ENCODE peak calls at places on chromosomes 7 and 10, in six cellular contexts. X is head of caudate nucleus; I is stimulated activated CD4-positive, alpha-beta T cell treated with anti-CD3 and anti-CD28 coated beads, Interleukin-2, amount 100 ng/mL, for 48 hours; C is NCI-H2081; A is activated gamma-delta T cell; M is dorsolateral prefrontal cortex. F is an unnamed sample.

GRCh38 chr10:101775273-101776131 is at the start of gene FGF8:
- DNase-seq in X (no peak), I (no peak), C (no peak), A (no peak), M (no peak), F (no peak)

GRCh38 chr7:157674027-157674714 is 337.4 kb downstream of the DNAJB6 start:
- DNase-seq in X (peak; percentile 47), I (no peak), C (no peak), M (peak; percentile 37), A (no peak), F (no peak)

GRCh38 chr7:115015619-115016018 is 93.7 kb downstream of the MDFIC start:
- DNase-seq in I (no peak), M (no peak), A (no peak), X (no peak), C (no peak), F (no peak)

GRCh38 chr10:93816123-93816747 is 58.5 kb downstream of the LGI1 start:
- DNase-seq in C (peak; percentile 42), M (peak; percentile 58), I (peak; percentile 30), A (no peak), X (peak; percentile 88), F (no peak)

GRCh38 chr7:22628112-22628511 is 98.9 kb upstream of the IL6 start:
- DNase-seq in X (no peak), C (no peak), A (no peak), M (no peak), I (no peak), F (no peak)

GRCh38 chr10:64091889-64092288 is 570.7 kb downstream of the REEP3 start:
- DNase-seq in M (no peak), X (peak; percentile 76), A (no peak), I (no peak), C (no peak), F (no peak)

GRCh38 chr10:91603931-91604331 is 28.9 kb downstream of the PPP1R3C start:
- DNase-seq in A (no peak), X (no peak), M (no peak), I (no peak), C (no peak), F (no peak)

GRCh38 chr10:15313844-15314243 is 57.2 kb downstream of the FAM171A1 start:
- DNase-seq in M (peak; percentile 65), X (peak; percentile 77), C (no peak), I (no peak), A (no peak), F (no peak)

GRCh38 chr7:116652793-116653192 is 19.2 kb upstream of the MET start:
- DNase-seq in X (no peak), I (no peak), C (no peak), A (no peak), M (no peak), F (no peak)

GRCh38 chr7:71283802-71284201 is 151.9 kb downstream of the GALNT17 start:
- DNase-seq in X (no peak), A (no peak), M (no peak), C (no peak), I (no peak), F (no peak)

GRCh38 chr7:644381-645305 is 81.9 kb upstream of the DNAAF5 start:
- DNase-seq in I (no peak), C (no peak), X (no peak), M (peak; percentile 35), A (no peak), F (no peak)

GRCh38 chr7:97732567-97733275 is 835 bp downstream of the TAC1 start:
- DNase-seq in A (no peak), C (no peak), M (no peak), X (peak; percentile 46), I (no peak), F (no peak)